ENCODE peak calls at places on chromosomes 4 and X, in eight cellular contexts. U is GM12864; Q is CD8-positive, alpha-beta T cell; V is fibroblast of mammary gland; M is osteocyte; S is heart right ventricle; R is mesothelial cell of epicardium; N is cardiac muscle cell. I is an unnamed sample.

GRCh38 chr4:140330311-140330900 is 43.0 kb upstream of the SCOC start:
- DNase-seq in U (no peak), Q (no peak), M (no peak), S (no peak), R (no peak), N (peak; percentile 63), V (peak; percentile 61), I (peak; percentile 35)

GRCh38 chr4:183960912-183961569 is 55.9 kb downstream of the STOX2 start:
- DNase-seq in R (no peak), S (no peak), V (no peak), N (no peak), U (no peak), Q (no peak), M (no peak), I (no peak)

GRCh38 chr4:10832989-10833635 is 148.5 kb upstream of the CLNK start:
- DNase-seq in V (no peak), S (no peak), U (no peak), N (no peak), M (no peak), R (no peak), Q (no peak), I (no peak)

GRCh38 chr4:126364290-126364978 is 1049.7 kb downstream of the FAT4 start:
- DNase-seq in M (no peak), Q (no peak), V (peak; percentile 18), U (no peak), N (no peak), S (no peak), R (no peak), I (no peak)

GRCh38 chr4:176432811-176433540 is 113.2 kb downstream of the SPCS3 start:
- DNase-seq in R (no peak), V (no peak), Q (no peak), M (no peak), U (no peak), S (no peak), N (no peak), I (no peak)

GRCh38 chr4:148315049-148315448 is 127.2 kb downstream of the NR3C2 start:
- DNase-seq in Q (no peak), V (peak; percentile 3), M (no peak), N (no peak), S (no peak), R (no peak), U (no peak), I (no peak)

GRCh38 chr4:122218762-122219161 is 66.6 kb downstream of the BLTP1 start:
- DNase-seq in V (peak; percentile 14), N (peak; percentile 11), U (no peak), S (no peak), Q (no peak), R (no peak), M (no peak), I (no peak)

GRCh38 chr4:16858275-16858752 is 40.1 kb downstream of the LDB2 start:
- DNase-seq in V (peak; percentile 58), Q (no peak), R (no peak), N (peak; percentile 54), U (no peak), S (no peak), M (no peak), I (peak; percentile 52)

GRCh38 chr4:89879201-89879600 is 15.5 kb upstream of the MMRN1 start:
- DNase-seq in N (no peak), M (no peak), U (no peak), S (no peak), R (no peak), Q (no peak), V (no peak), I (no peak)

GRCh38 chrX:99703467-99703866 is 706.6 kb downstream of the PCDH19 start:
- DNase-seq in Q (no peak), S (no peak), N (no peak), R (no peak), M (no peak), V (no peak), U (no peak), I (no peak)

GRCh38 chrX:4978613-4979012 is 1250.1 kb downstream of the NLGN4X start:
- DNase-seq in R (no peak), U (no peak), S (no peak), M (no peak), Q (no peak), N (no peak), V (no peak), I (no peak)

GRCh38 chr4:125132281-125132680 is 182.5 kb upstream of the FAT4 start:
- DNase-seq in U (no peak), M (no peak), Q (no peak), V (peak; percentile 37), N (no peak), S (no peak), R (no peak), I (no peak)

GRCh38 chrX:78129714-78130113 is 9.7 kb downstream of the TAF9B start:
- DNase-seq in R (no peak), V (no peak), S (no peak), M (no peak), N (no peak), U (no peak), Q (no peak), I (no peak)

GRCh38 chr4:6368601-6369000 is 99.0 kb downstream of the WFS1 start:
- DNase-seq in V (no peak), S (no peak), Q (no peak), U (no peak), N (no peak), M (no peak), R (no peak), I (no peak)

GRCh38 chr4:169663894-169664293 is 43.5 kb downstream of the CLCN3 start:
- DNase-seq in V (peak; percentile 20), U (no peak), R (no peak), Q (no peak), M (no peak), S (no peak), N (peak; percentile 58), I (no peak)

GRCh38 chr4:183966371-183966770 is 61.3 kb downstream of the STOX2 start:
- DNase-seq in M (no peak), S (no peak), Q (no peak), V (no peak), R (no peak), U (no peak), N (no peak), I (no peak)

GRCh38 chrX:7925867-7926472 is 1.2 kb downstream of the PNPLA4 start:
- DNase-seq in Q (peak; percentile 69), U (peak; percentile 40), V (peak; percentile 74), R (no peak), M (no peak), N (peak; percentile 75), S (peak; percentile 23), I (peak; percentile 43)

GRCh38 chr4:138222041-138222440 is 20.1 kb downstream of the SLC7A11 start:
- DNase-seq in R (no peak), N (peak; percentile 82), S (no peak), Q (no peak), M (no peak), U (no peak), V (peak; percentile 61), I (peak; percentile 86)
- TF ChIP-seq CTCF in R (no peak), N (no peak), S (no peak), Q (no peak), M (peak; percentile 34), U (no peak), V (no peak), I (peak; percentile 46)

DNA sequence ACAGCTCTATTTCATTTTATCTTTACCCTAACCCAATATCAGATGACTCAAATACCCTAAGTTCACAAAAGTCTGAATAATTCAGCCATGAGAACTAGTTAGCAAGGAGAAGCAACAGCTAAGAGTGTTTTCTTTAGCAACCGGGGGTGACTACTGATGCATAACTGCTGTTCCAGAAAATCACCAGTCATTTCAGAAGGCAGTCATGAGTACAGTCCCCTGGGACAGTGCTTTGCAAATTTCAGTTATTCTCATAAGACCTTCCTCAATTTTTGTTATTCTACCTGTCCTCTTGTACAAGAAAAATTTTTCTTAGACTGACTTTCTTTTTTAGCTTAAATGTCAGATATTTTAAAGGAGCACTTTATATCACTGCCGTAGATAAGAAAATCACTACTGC is 16.4 kb downstream of the BANK1 start:
- DNase-seq in M (no peak), S (no peak), Q (no peak), N (peak; percentile 33), R (no peak), V (peak; percentile 25), U (peak; percentile 69), I (no peak)
- TF ChIP-seq CTCF in M (no peak), S (no peak), Q (no peak), N (no peak), R (no peak), V (no peak), U (peak; percentile 3), I (no peak)

GRCh38 chrX:38986586-38986985 is 185.3 kb downstream of the MID1IP1 start:
- DNase-seq in V (no peak), N (no peak), U (no peak), S (no peak), M (no peak), R (no peak), Q (no peak), I (no peak)

GRCh38 chrX:38985945-38986344 is 184.7 kb downstream of the MID1IP1 start:
- DNase-seq in U (no peak), R (no peak), V (no peak), Q (no peak), M (no peak), S (no peak), N (no peak), I (no peak)

GRCh38 chrX:38987135-38987780 is 186.0 kb downstream of the MID1IP1 start:
- DNase-seq in S (no peak), R (no peak), V (peak; percentile 12), Q (no peak), U (no peak), M (no peak), N (no peak), I (no peak)

GRCh38 chrX:38982843-38983242 is 181.6 kb downstream of the MID1IP1 start:
- DNase-seq in N (no peak), V (no peak), S (no peak), U (no peak), Q (no peak), R (no peak), M (no peak), I (no peak)

GRCh38 chrX:38985375-38985774 is 184.1 kb downstream of the MID1IP1 start:
- DNase-seq in V (peak; percentile 36), U (no peak), S (no peak), Q (no peak), R (no peak), M (no peak), N (peak; percentile 41), I (no peak)
- TF ChIP-seq CTCF in V (peak; percentile 24), U (peak; percentile 16), S (peak; percentile 16), Q (no peak), R (no peak), M (peak; percentile 42), N (peak; percentile 30), I (peak; percentile 56)

GRCh38 chrX:49286581-49286980 is 16.9 kb upstream of the GAGE10 start:
- DNase-seq in R (no peak), N (no peak), M (no peak), U (no peak), S (no peak), Q (no peak), V (no peak), I (no peak)

GRCh38 chrX:49284212-49284611 is 14.6 kb downstream of the PPP1R3F start:
- DNase-seq in U (no peak), S (no peak), V (no peak), Q (no peak), M (no peak), R (no peak), N (no peak), I (no peak)

GRCh38 chrX:49286136-49286535 is 16.5 kb downstream of the PPP1R3F start:
- DNase-seq in Q (no peak), U (no peak), R (no peak), V (no peak), N (no peak), S (no peak), M (no peak), I (no peak)

GRCh38 chrX:49278081-49278480 is 8.5 kb downstream of the PPP1R3F start:
- DNase-seq in U (no peak), S (no peak), N (no peak), M (no peak), V (no peak), R (no peak), Q (no peak), I (no peak)

GRCh38 chrX:49282647-49283011 is 13.0 kb downstream of the PPP1R3F start:
- DNase-seq in R (no peak), M (no peak), N (peak; percentile 49), Q (no peak), V (peak; percentile 48), U (no peak), S (no peak), I (peak; percentile 22)
- TF ChIP-seq CTCF in R (no peak), M (peak; percentile 32), N (peak; percentile 42), Q (no peak), V (peak; percentile 42), U (no peak), S (peak; percentile 20), I (no peak)